ENCODE peak calls at places on chromosomes 4 and X, in nine cellular contexts. N is transverse colon, V is Calu3, T is AG04449, F is AG04450, Z is epithelial cell of esophagus, U is NB4, Q is SK-N-SH, B is HepG2. M is an unnamed sample.

GRCh38 chr4:48939785-48940184 is 33.2 kb upstream of the OCIAD2 start:
- DNase-seq in N (no peak), B (no peak), V (peak; percentile 24), Q (no peak), F (peak; percentile 39), Z (peak; percentile 95), T (peak; percentile 54), U (no peak), M (no peak)

GRCh38 chrX:117610049-117610448 is 506.6 kb downstream of the KLHL13 start:
- DNase-seq in B (no peak), Q (no peak), N (no peak), T (no peak), F (no peak), V (no peak), U (no peak), Z (no peak), M (no peak)

GRCh38 chr4:159520074-159520473 is 417.2 kb downstream of the RAPGEF2 start:
- DNase-seq in V (no peak), Z (no peak), N (no peak), Q (no peak), U (no peak), B (no peak), T (no peak), F (no peak), M (no peak)

GRCh38 chr4:55637272-55637820 is 1.2 kb upstream of the NMU start:
- DNase-seq in B (no peak), U (no peak), V (no peak), F (no peak), T (no peak), Q (no peak), Z (no peak), N (no peak), M (no peak)

GRCh38 chr4:73620115-73620792 is at the start of gene RASSF6:
- DNase-seq in F (no peak), T (no peak), Q (no peak), N (peak; percentile 87), V (peak; percentile 91), U (peak; percentile 19), B (no peak), Z (peak; percentile 88), M (peak; percentile 36)

GRCh38 chrX:100296183-100296753 is 113.8 kb downstream of the PCDH19 start:
- DNase-seq in Q (no peak), U (no peak), B (no peak), V (no peak), T (no peak), N (no peak), F (no peak), Z (no peak), M (no peak)

GRCh38 chr4:139665690-139666529 is at the start of gene MGST2:
- DNase-seq in U (peak; percentile 79), B (peak; percentile 98), F (no peak), T (no peak), V (peak; percentile 46), Z (peak; percentile 70), Q (peak; percentile 58), N (peak; percentile 91), M (peak; percentile 74)

GRCh38 chr4:113248320-113248719 is 198.9 kb downstream of the ANK2 start:
- DNase-seq in Z (no peak), T (no peak), U (peak; percentile 10), V (peak; percentile 8), N (no peak), B (peak; percentile 10), F (no peak), Q (no peak), M (no peak)

GRCh38 chr4:183960021-183960420 is 54.9 kb downstream of the STOX2 start:
- DNase-seq in V (peak; percentile 48), Q (peak; percentile 78), F (peak; percentile 8), Z (peak; percentile 26), T (no peak), U (peak; percentile 6), B (no peak), N (peak; percentile 58), M (no peak)

GRCh38 chr4:75876218-75876617 is 26.0 kb downstream of the PPEF2 start:
- DNase-seq in N (no peak), Z (no peak), Q (no peak), T (no peak), U (no peak), B (no peak), V (no peak), F (no peak), M (no peak)

GRCh38 chrX:111568356-111568755 is 56.9 kb downstream of the SERTM2 start:
- DNase-seq in U (peak; percentile 2), B (peak; percentile 0), T (no peak), N (no peak), V (no peak), Z (peak; percentile 8), Q (peak; percentile 17), F (no peak), M (no peak)

GRCh38 chr4:868421-868820 is 42.5 kb upstream of the CPLX1 start:
- DNase-seq in N (no peak), Q (no peak), U (no peak), V (no peak), F (no peak), B (no peak), T (no peak), Z (no peak), M (no peak)

GRCh38 chr4:871484-871883 is 45.6 kb upstream of the CPLX1 start:
- DNase-seq in U (no peak), N (no peak), Z (no peak), V (no peak), B (no peak), Q (no peak), F (no peak), T (no peak), M (no peak)

GRCh38 chr4:870951-871350 is 45.0 kb upstream of the CPLX1 start:
- DNase-seq in B (no peak), T (no peak), N (no peak), U (no peak), Q (no peak), V (no peak), Z (no peak), F (no peak), M (no peak)

GRCh38 chr4:867526-868250 is 41.8 kb upstream of the CPLX1 start:
- DNase-seq in B (no peak), T (no peak), Q (no peak), V (no peak), Z (no peak), U (no peak), F (no peak), N (no peak), M (no peak)

DNA sequence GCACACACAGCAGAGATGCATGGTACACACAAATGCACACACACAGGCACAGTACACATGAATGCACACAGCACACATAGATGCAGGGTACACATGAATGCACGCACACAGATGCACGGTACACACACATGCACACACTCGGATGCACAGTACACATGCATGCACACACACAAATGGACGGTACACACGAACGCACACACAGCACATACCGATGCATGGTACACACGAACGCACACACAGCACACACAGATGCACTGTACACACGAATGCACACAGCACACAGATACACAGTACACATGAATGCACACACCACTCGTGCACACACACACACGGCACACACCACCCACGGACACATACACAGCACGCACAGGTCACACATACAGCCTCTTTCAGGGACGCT is 43.8 kb upstream of the CPLX1 start:
- DNase-seq in T (no peak), N (no peak), F (no peak), B (no peak), Z (no peak), Q (no peak), U (no peak), V (no peak), M (no peak)
- TF ChIP-seq CTCF in T (no peak), N (no peak), F (no peak), B (no peak), Z (no peak), Q (no peak), U (no peak), V (no peak), M (no peak)

GRCh38 chr4:127601029-127601428 is 31.7 kb upstream of the INTU start:
- DNase-seq in Z (peak; percentile 39), V (no peak), U (no peak), B (no peak), N (no peak), Q (no peak), T (no peak), F (no peak), M (no peak)
- TF ChIP-seq CTCF in Z (peak; percentile 19), V (no peak), U (peak; percentile 13), B (no peak), N (no peak), Q (peak; percentile 48), T (peak; percentile 6), F (peak; percentile 55), M (no peak)

DNA sequence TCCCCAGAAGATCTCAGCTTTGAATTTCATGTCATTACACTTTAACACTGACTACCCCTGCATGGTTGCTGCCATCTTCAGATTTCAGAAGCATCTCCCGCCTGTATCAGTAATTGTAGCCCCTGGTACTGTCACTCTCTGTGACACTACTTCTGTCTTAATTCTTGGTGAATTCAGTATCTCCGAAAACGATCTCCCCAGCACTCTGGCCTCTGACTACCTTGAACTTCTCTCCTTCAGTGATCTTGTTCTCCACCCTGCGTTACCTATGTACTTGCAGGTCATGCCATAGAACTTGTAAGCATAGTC is 53.8 kb upstream of the ABCG2 start:
- DNase-seq in T (no peak), N (no peak), Z (no peak), B (no peak), V (no peak), F (no peak), Q (no peak), U (no peak), M (no peak)
- TF ChIP-seq CTCF in T (no peak), N (no peak), Z (no peak), B (no peak), V (no peak), F (no peak), Q (no peak), U (no peak), M (no peak)

DNA sequence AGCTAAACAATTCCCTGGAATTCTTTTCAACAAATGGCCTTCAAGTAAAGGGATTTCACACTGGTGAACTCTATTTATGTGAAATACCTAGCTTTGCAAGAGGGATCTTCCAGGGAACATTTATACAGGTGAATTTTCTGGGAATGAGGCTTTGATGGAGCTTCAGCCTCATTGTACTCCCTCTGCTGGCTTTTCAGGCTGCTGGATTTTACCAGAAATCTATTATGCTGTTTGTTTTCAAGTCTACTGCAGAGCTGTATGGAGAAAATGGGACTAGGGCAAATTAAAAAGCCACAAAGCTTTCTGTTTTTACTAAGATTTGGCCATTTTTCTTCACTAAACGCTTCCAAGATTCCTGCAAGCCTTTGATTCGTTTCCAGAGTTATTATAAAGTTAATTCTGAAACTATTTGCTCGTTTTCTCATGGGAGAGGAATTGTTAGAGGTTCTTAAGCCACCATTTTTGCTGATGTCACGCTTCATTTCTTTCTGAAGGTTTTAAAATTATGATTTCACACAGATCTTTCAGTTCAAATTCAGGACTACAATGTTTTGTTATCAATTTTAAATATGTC is 31.6 kb downstream of the KDM6A start:
- DNase-seq in T (no peak), Q (no peak), B (no peak), Z (no peak), U (no peak), N (no peak), F (no peak), V (no peak), M (no peak)
- TF ChIP-seq CTCF in T (no peak), Q (peak; percentile 10), B (no peak), Z (no peak), U (no peak), N (no peak), F (peak; percentile 35), V (no peak), M (no peak)

DNA sequence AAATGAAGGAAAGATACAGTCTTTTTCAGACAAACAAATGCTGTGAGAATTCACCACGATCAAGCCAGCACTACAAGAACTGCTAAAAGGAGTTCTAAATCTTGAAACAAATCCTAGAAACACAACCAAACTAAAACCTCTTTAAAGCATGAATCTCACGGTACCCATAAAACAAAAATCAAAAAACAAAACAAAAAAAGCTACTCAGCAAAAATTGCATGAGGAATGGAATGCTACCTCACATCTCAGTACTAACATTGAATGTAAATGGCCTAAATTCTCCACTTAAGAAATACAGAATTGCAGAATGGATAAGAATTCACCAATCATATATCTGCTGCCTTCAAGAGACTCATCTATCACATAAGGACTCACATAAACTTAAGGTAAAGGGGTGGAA is 300.1 kb downstream of the NAF1 start:
- DNase-seq in B (no peak), T (no peak), Z (no peak), V (no peak), U (no peak), F (no peak), N (no peak), Q (no peak), M (no peak)
- TF ChIP-seq CTCF in B (no peak), T (no peak), Z (no peak), V (no peak), U (no peak), F (no peak), N (no peak), Q (no peak), M (no peak)